ENCODE peak calls at places on chromosomes 16 and 17, in eight cellular contexts. One of them, this sample, is unnamed.

GRCh38 chr16:398551-399277 is 1.7 kb downstream of the NME4 start:
- DNase-seq in AG10803: no peak
- DNase-seq in tibial artery: no peak
- DNase-seq in ascending aorta: no peak
- DNase-seq in astrocyte of the cerebellum: no peak
- DNase-seq in AG09319: no peak
- DNase-seq in GM06990: no peak
- DNase-seq in dorsolateral prefrontal cortex: no peak
- DNase-seq in this sample: no peak

GRCh38 chr17:80124351-80124981 is 22.5 kb downstream of the EIF4A3 start:
- DNase-seq in GM06990: no peak
- DNase-seq in AG10803: peak; percentile 62
- DNase-seq in ascending aorta: no peak
- DNase-seq in tibial artery: no peak
- DNase-seq in AG09319: no peak
- DNase-seq in astrocyte of the cerebellum: no peak
- DNase-seq in dorsolateral prefrontal cortex: no peak
- DNase-seq in this sample: peak; percentile 60

GRCh38 chr16:70695351-70696070 is 9.7 kb upstream of the MTSS2 start:
- DNase-seq in AG09319: no peak
- DNase-seq in astrocyte of the cerebellum: no peak
- DNase-seq in tibial artery: no peak
- DNase-seq in ascending aorta: no peak
- DNase-seq in dorsolateral prefrontal cortex: no peak
- DNase-seq in AG10803: peak; percentile 49
- DNase-seq in GM06990: no peak
- DNase-seq in this sample: no peak

GRCh38 chr16:66552288-66553143 is at the start of gene CKLF:
- DNase-seq in tibial artery: peak; percentile 83
- DNase-seq in AG10803: peak; percentile 79
- DNase-seq in AG09319: peak; percentile 61
- DNase-seq in ascending aorta: peak; percentile 96
- DNase-seq in dorsolateral prefrontal cortex: peak; percentile 82
- DNase-seq in GM06990: peak; percentile 98
- DNase-seq in astrocyte of the cerebellum: peak; percentile 54
- DNase-seq in this sample: peak; percentile 93

GRCh38 chr17:59753522-59754467 is 46.3 kb downstream of the VMP1 start:
- DNase-seq in dorsolateral prefrontal cortex: no peak
- DNase-seq in GM06990: peak; percentile 61
- DNase-seq in tibial artery: no peak
- DNase-seq in AG10803: peak; percentile 87
- DNase-seq in AG09319: peak; percentile 70
- DNase-seq in astrocyte of the cerebellum: peak; percentile 92
- DNase-seq in ascending aorta: no peak
- DNase-seq in this sample: no peak

GRCh38 chr17:8753976-8754440 is 4.3 kb downstream of the SPDYE4 start:
- DNase-seq in GM06990: no peak
- DNase-seq in AG10803: peak; percentile 25
- DNase-seq in dorsolateral prefrontal cortex: no peak
- DNase-seq in astrocyte of the cerebellum: no peak
- DNase-seq in ascending aorta: no peak
- DNase-seq in tibial artery: no peak
- DNase-seq in AG09319: no peak
- DNase-seq in this sample: no peak

GRCh38 chr17:49069585-49070273 is 62.8 kb upstream of the B4GALNT2 start:
- DNase-seq in AG10803: no peak
- DNase-seq in ascending aorta: no peak
- DNase-seq in GM06990: no peak
- DNase-seq in tibial artery: no peak
- DNase-seq in dorsolateral prefrontal cortex: no peak
- DNase-seq in astrocyte of the cerebellum: no peak
- DNase-seq in AG09319: no peak
- DNase-seq in this sample: no peak

GRCh38 chr16:51440096-51440495 is 289.0 kb upstream of the SALL1 start:
- DNase-seq in AG10803: peak; percentile 20
- DNase-seq in AG09319: no peak
- DNase-seq in ascending aorta: no peak
- DNase-seq in tibial artery: no peak
- DNase-seq in astrocyte of the cerebellum: no peak
- DNase-seq in dorsolateral prefrontal cortex: no peak
- DNase-seq in GM06990: no peak
- DNase-seq in this sample: no peak

GRCh38 chr16:21646091-21646490 is 6.3 kb downstream of the IGSF6 start:
- DNase-seq in tibial artery: no peak
- DNase-seq in ascending aorta: no peak
- DNase-seq in dorsolateral prefrontal cortex: no peak
- DNase-seq in astrocyte of the cerebellum: no peak
- DNase-seq in GM06990: no peak
- DNase-seq in AG09319: no peak
- DNase-seq in AG10803: no peak
- DNase-seq in this sample: no peak

GRCh38 chr17:30236297-30236624 is 764 bp upstream of the SLC6A4 start:
- DNase-seq in AG10803: no peak
- DNase-seq in astrocyte of the cerebellum: no peak
- DNase-seq in tibial artery: no peak
- DNase-seq in GM06990: no peak
- DNase-seq in ascending aorta: peak; percentile 11
- DNase-seq in AG09319: no peak
- DNase-seq in dorsolateral prefrontal cortex: no peak
- DNase-seq in this sample: no peak

GRCh38 chr17:4945176-4945943 is 3.0 kb downstream of the PFN1 start:
- DNase-seq in ascending aorta: peak; percentile 94
- DNase-seq in astrocyte of the cerebellum: peak; percentile 62
- DNase-seq in AG09319: peak; percentile 68
- DNase-seq in tibial artery: peak; percentile 86
- DNase-seq in dorsolateral prefrontal cortex: peak; percentile 71
- DNase-seq in AG10803: peak; percentile 91
- DNase-seq in GM06990: peak; percentile 68
- DNase-seq in this sample: peak; percentile 93

GRCh38 chr17:64449545-64449944 is 630 bp downstream of the MILR1 start:
- DNase-seq in astrocyte of the cerebellum: no peak
- DNase-seq in AG09319: no peak
- DNase-seq in dorsolateral prefrontal cortex: no peak
- DNase-seq in AG10803: no peak
- DNase-seq in ascending aorta: no peak
- DNase-seq in tibial artery: no peak
- DNase-seq in GM06990: no peak
- DNase-seq in this sample: no peak

GRCh38 chr17:64442550-64442971 is 6.4 kb upstream of the MILR1 start:
- DNase-seq in GM06990: peak; percentile 34
- DNase-seq in dorsolateral prefrontal cortex: no peak
- DNase-seq in astrocyte of the cerebellum: no peak
- DNase-seq in AG10803: no peak
- DNase-seq in ascending aorta: no peak
- DNase-seq in AG09319: no peak
- DNase-seq in tibial artery: no peak
- DNase-seq in this sample: no peak

GRCh38 chr17:64448665-64449512 is at the start of gene MILR1:
- DNase-seq in tibial artery: peak; percentile 48
- DNase-seq in AG10803: peak; percentile 68
- DNase-seq in GM06990: peak; percentile 44
- DNase-seq in astrocyte of the cerebellum: peak; percentile 88
- DNase-seq in ascending aorta: peak; percentile 68
- DNase-seq in AG09319: peak; percentile 51
- DNase-seq in dorsolateral prefrontal cortex: no peak
- DNase-seq in this sample: peak; percentile 71

GRCh38 chr17:64443086-64443760 is 5.7 kb upstream of the MILR1 start:
- DNase-seq in AG10803: no peak
- DNase-seq in dorsolateral prefrontal cortex: no peak
- DNase-seq in tibial artery: no peak
- DNase-seq in ascending aorta: no peak
- DNase-seq in AG09319: no peak
- DNase-seq in GM06990: no peak
- DNase-seq in astrocyte of the cerebellum: no peak
- DNase-seq in this sample: no peak

GRCh38 chr17:64447526-64447925 is 1.4 kb upstream of the MILR1 start:
- DNase-seq in ascending aorta: no peak
- DNase-seq in GM06990: no peak
- DNase-seq in AG10803: no peak
- DNase-seq in dorsolateral prefrontal cortex: no peak
- DNase-seq in tibial artery: no peak
- DNase-seq in AG09319: no peak
- DNase-seq in astrocyte of the cerebellum: no peak
- DNase-seq in this sample: no peak
- TF ChIP-seq CTCF in ascending aorta: no peak
- TF ChIP-seq CTCF in GM06990: no peak
- TF ChIP-seq CTCF in AG10803: no peak
- TF ChIP-seq CTCF in dorsolateral prefrontal cortex: no peak
- TF ChIP-seq CTCF in tibial artery: no peak
- TF ChIP-seq CTCF in AG09319: no peak
- TF ChIP-seq CTCF in astrocyte of the cerebellum: no peak
- TF ChIP-seq CTCF in this sample: no peak

GRCh38 chr16:9971907-9972306 is 210.3 kb downstream of the GRIN2A start:
- DNase-seq in dorsolateral prefrontal cortex: no peak
- DNase-seq in AG10803: no peak
- DNase-seq in ascending aorta: no peak
- DNase-seq in AG09319: no peak
- DNase-seq in astrocyte of the cerebellum: no peak
- DNase-seq in tibial artery: no peak
- DNase-seq in GM06990: no peak
- DNase-seq in this sample: no peak

GRCh38 chr16:9970796-9971195 is 211.4 kb downstream of the GRIN2A start:
- DNase-seq in AG10803: no peak
- DNase-seq in AG09319: no peak
- DNase-seq in ascending aorta: no peak
- DNase-seq in tibial artery: no peak
- DNase-seq in GM06990: no peak
- DNase-seq in astrocyte of the cerebellum: no peak
- DNase-seq in dorsolateral prefrontal cortex: no peak
- DNase-seq in this sample: no peak

GRCh38 chr16:9965079-9965478 is 217.1 kb downstream of the GRIN2A start:
- DNase-seq in dorsolateral prefrontal cortex: no peak
- DNase-seq in ascending aorta: no peak
- DNase-seq in astrocyte of the cerebellum: no peak
- DNase-seq in tibial artery: no peak
- DNase-seq in AG09319: no peak
- DNase-seq in GM06990: no peak
- DNase-seq in AG10803: no peak
- DNase-seq in this sample: no peak

GRCh38 chr16:9966569-9967157 is 215.6 kb downstream of the GRIN2A start:
- DNase-seq in GM06990: peak; percentile 40
- DNase-seq in dorsolateral prefrontal cortex: no peak
- DNase-seq in tibial artery: no peak
- DNase-seq in astrocyte of the cerebellum: peak; percentile 6
- DNase-seq in AG10803: peak; percentile 1
- DNase-seq in AG09319: no peak
- DNase-seq in ascending aorta: no peak
- DNase-seq in this sample: no peak

GRCh38 chr16:9969580-9969979 is 212.6 kb downstream of the GRIN2A start:
- DNase-seq in AG09319: no peak
- DNase-seq in GM06990: no peak
- DNase-seq in ascending aorta: no peak
- DNase-seq in AG10803: no peak
- DNase-seq in dorsolateral prefrontal cortex: no peak
- DNase-seq in astrocyte of the cerebellum: no peak
- DNase-seq in tibial artery: no peak
- DNase-seq in this sample: no peak
- TF ChIP-seq CTCF in AG09319: no peak
- TF ChIP-seq CTCF in GM06990: peak; percentile 10
- TF ChIP-seq CTCF in ascending aorta: no peak
- TF ChIP-seq CTCF in AG10803: no peak
- TF ChIP-seq CTCF in dorsolateral prefrontal cortex: peak; percentile 22
- TF ChIP-seq CTCF in astrocyte of the cerebellum: no peak
- TF ChIP-seq CTCF in tibial artery: no peak
- TF ChIP-seq CTCF in this sample: no peak

DNA sequence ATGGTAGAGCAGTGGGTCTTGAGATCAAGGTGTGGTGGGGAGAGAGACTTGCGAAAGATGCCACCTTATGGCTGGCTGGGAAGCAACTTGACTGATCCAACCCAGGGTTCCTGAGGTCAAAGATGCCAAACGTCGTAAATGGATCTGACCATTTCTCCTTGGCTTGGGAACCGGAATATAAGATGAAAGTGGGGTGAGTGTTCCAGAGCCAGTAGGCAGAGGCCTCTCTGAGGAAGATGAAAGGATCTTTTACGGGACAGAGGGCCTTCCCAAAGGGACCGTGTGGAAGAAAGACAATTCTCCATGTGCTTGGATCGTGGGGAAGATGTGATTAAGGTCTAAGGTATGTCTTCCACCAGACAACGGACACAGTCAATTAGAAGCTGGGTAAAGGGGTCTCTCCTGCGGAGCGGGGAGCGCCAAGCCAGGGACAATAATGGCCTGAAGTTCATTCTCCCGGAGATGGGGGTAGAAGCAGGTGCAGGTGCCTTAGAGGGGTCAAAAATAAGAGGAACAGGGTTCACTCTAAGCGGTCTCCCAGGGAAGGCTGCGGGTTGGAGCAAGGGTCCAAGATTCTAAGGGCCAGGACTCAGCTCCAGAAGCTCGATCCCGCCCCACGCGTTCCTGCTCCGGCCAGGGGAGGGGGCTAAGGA is 802 bp downstream of the FXR2 start:
- DNase-seq in GM06990: no peak
- DNase-seq in tibial artery: no peak
- DNase-seq in AG09319: no peak
- DNase-seq in AG10803: peak; percentile 49
- DNase-seq in astrocyte of the cerebellum: no peak
- DNase-seq in ascending aorta: no peak
- DNase-seq in dorsolateral prefrontal cortex: no peak
- DNase-seq in this sample: peak; percentile 83
- TF ChIP-seq CTCF in GM06990: peak; percentile 12
- TF ChIP-seq CTCF in tibial artery: no peak
- TF ChIP-seq CTCF in AG09319: no peak
- TF ChIP-seq CTCF in AG10803: no peak
- TF ChIP-seq CTCF in astrocyte of the cerebellum: peak; percentile 5
- TF ChIP-seq CTCF in ascending aorta: peak; percentile 6
- TF ChIP-seq CTCF in dorsolateral prefrontal cortex: no peak
- TF ChIP-seq CTCF in this sample: no peak

GRCh38 chr17:37729905-37730304 is 15.0 kb downstream of the HNF1B start:
- DNase-seq in tibial artery: no peak
- DNase-seq in ascending aorta: no peak
- DNase-seq in AG10803: no peak
- DNase-seq in astrocyte of the cerebellum: no peak
- DNase-seq in AG09319: no peak
- DNase-seq in GM06990: no peak
- DNase-seq in dorsolateral prefrontal cortex: no peak
- DNase-seq in this sample: no peak

GRCh38 chr17:37726891-37727780 is 17.7 kb downstream of the HNF1B start:
- DNase-seq in AG09319: no peak
- DNase-seq in dorsolateral prefrontal cortex: no peak
- DNase-seq in ascending aorta: no peak
- DNase-seq in GM06990: no peak
- DNase-seq in astrocyte of the cerebellum: no peak
- DNase-seq in AG10803: no peak
- DNase-seq in tibial artery: no peak
- DNase-seq in this sample: no peak

GRCh38 chr17:37735165-37735564 is 9.7 kb downstream of the HNF1B start:
- DNase-seq in AG09319: no peak
- DNase-seq in AG10803: no peak
- DNase-seq in ascending aorta: no peak
- DNase-seq in tibial artery: no peak
- DNase-seq in dorsolateral prefrontal cortex: no peak
- DNase-seq in astrocyte of the cerebellum: no peak
- DNase-seq in GM06990: no peak
- DNase-seq in this sample: no peak

GRCh38 chr17:37732313-37732712 is 12.5 kb downstream of the HNF1B start:
- DNase-seq in AG09319: no peak
- DNase-seq in tibial artery: no peak
- DNase-seq in ascending aorta: no peak
- DNase-seq in astrocyte of the cerebellum: no peak
- DNase-seq in GM06990: no peak
- DNase-seq in AG10803: no peak
- DNase-seq in dorsolateral prefrontal cortex: no peak
- DNase-seq in this sample: no peak

GRCh38 chr17:37731056-37731455 is 13.8 kb downstream of the HNF1B start:
- DNase-seq in astrocyte of the cerebellum: no peak
- DNase-seq in tibial artery: no peak
- DNase-seq in dorsolateral prefrontal cortex: no peak
- DNase-seq in GM06990: no peak
- DNase-seq in AG09319: no peak
- DNase-seq in AG10803: no peak
- DNase-seq in ascending aorta: no peak
- DNase-seq in this sample: no peak
- TF ChIP-seq CTCF in astrocyte of the cerebellum: no peak
- TF ChIP-seq CTCF in tibial artery: no peak
- TF ChIP-seq CTCF in dorsolateral prefrontal cortex: no peak
- TF ChIP-seq CTCF in GM06990: no peak
- TF ChIP-seq CTCF in AG09319: no peak
- TF ChIP-seq CTCF in AG10803: no peak
- TF ChIP-seq CTCF in ascending aorta: no peak
- TF ChIP-seq CTCF in this sample: no peak

This sample was measured in sigmoid colon.